ENCODE peak calls at places on chromosome 19, in eight cellular contexts. T is left ventricle myocardium superior; Z is CD8-positive, alpha-beta T cell; W is naive thymus-derived CD8-positive, alpha-beta T cell; Y is HCT116; D is T-helper 17 cell; C is Right ventricle myocardium inferior; J is stimulated activated naive CD8-positive, alpha-beta T cell treated with anti-CD3 and anti-CD28 coated beads, Interleukin-15, amount 100 ng/mL, for 72 hours. L is an unnamed sample.

GRCh38 chr19:49014123-49014869 is 2.6 kb downstream of the LHB start:
- ATAC-seq in Y (no peak), D (no peak), C (no peak), W (no peak), T (no peak), J (no peak), Z (no peak), L (no peak)

GRCh38 chr19:10268077-10268476 is 2.8 kb upstream of the ICAM1 start:
- ATAC-seq in C (no peak), T (peak; percentile 18), Y (no peak), D (no peak), Z (no peak), J (no peak), W (no peak), L (no peak)

GRCh38 chr19:47545061-47545948 is 27.6 kb downstream of the ZNF541 start:
- ATAC-seq in C (no peak), T (no peak), Y (no peak), D (no peak), Z (no peak), J (peak; percentile 27), W (peak; percentile 70), L (no peak)

GRCh38 chr19:3073159-3073563 is 10.9 kb upstream of the TLE5 start:
- ATAC-seq in D (no peak), C (peak; percentile 85), W (no peak), Y (peak; percentile 61), T (peak; percentile 89), Z (no peak), J (no peak), L (peak; percentile 88)

GRCh38 chr19:17821190-17821589 is at the start of gene INSL3:
- ATAC-seq in Z (no peak), J (peak; percentile 53), D (no peak), Y (no peak), W (no peak), C (no peak), T (no peak), L (no peak)

GRCh38 chr19:44447864-44448674 is at the start of gene ZNF229:
- ATAC-seq in J (peak; percentile 100), D (peak; percentile 90), Y (no peak), T (peak; percentile 99), W (peak; percentile 99), C (peak; percentile 97), Z (peak; percentile 98), L (peak; percentile 94)

GRCh38 chr19:44003461-44004134 is 841 bp downstream of the ZNF230 start:
- ATAC-seq in W (peak; percentile 19), J (peak; percentile 73), T (peak; percentile 28), C (no peak), Y (peak; percentile 35), Z (peak; percentile 35), D (no peak), L (peak; percentile 19)

GRCh38 chr19:1164684-1165531 is 9.2 kb downstream of the SBNO2 start:
- ATAC-seq in D (no peak), W (no peak), Z (no peak), C (no peak), J (no peak), Y (no peak), T (no peak), L (no peak)

GRCh38 chr19:35167251-35168119 is 12.9 kb downstream of the FXYD5 start:
- ATAC-seq in J (no peak), W (peak; percentile 46), Z (peak; percentile 39), D (peak; percentile 56), C (no peak), Y (no peak), T (no peak), L (no peak)

GRCh38 chr19:10009269-10009665 is 1.0 kb downstream of the COL5A3 start:
- ATAC-seq in T (peak; percentile 63), W (peak; percentile 20), Y (peak; percentile 66), J (no peak), C (peak; percentile 61), D (peak; percentile 73), Z (peak; percentile 75), L (peak; percentile 62)

GRCh38 chr19:35509018-35509652 is 4.3 kb downstream of the DMKN start:
- ATAC-seq in Z (peak; percentile 75), T (peak; percentile 46), C (no peak), W (peak; percentile 69), Y (peak; percentile 68), D (peak; percentile 72), J (peak; percentile 80), L (no peak)

GRCh38 chr19:35314858-35315470 is 14.0 kb upstream of the CD22 start:
- ATAC-seq in C (no peak), W (no peak), T (no peak), J (no peak), D (no peak), Z (no peak), Y (no peak), L (no peak)

GRCh38 chr19:11261431-11261901 is 858 bp downstream of the DOCK6 start:
- ATAC-seq in T (peak; percentile 27), Z (no peak), Y (no peak), C (no peak), J (peak; percentile 21), D (no peak), W (no peak), L (no peak)

GRCh38 chr19:5126498-5127223 is 157.7 kb downstream of the KDM4B start:
- ATAC-seq in C (no peak), W (no peak), J (no peak), Y (no peak), D (peak; percentile 24), T (no peak), Z (no peak), L (no peak)

GRCh38 chr19:50315773-50316448 is 13.3 kb downstream of the KCNC3 start:
- ATAC-seq in C (no peak), W (no peak), D (peak; percentile 42), Z (peak; percentile 49), T (no peak), Y (no peak), J (peak; percentile 90), L (no peak)

GRCh38 chr19:12774588-12775555 is at the start of gene HOOK2:
- ATAC-seq in J (peak; percentile 15), Z (no peak), W (peak; percentile 9), Y (peak; percentile 76), C (no peak), T (no peak), D (peak; percentile 13), L (no peak)

GRCh38 chr19:12664406-12665280 is 1.9 kb downstream of the MAN2B1 start:
- ATAC-seq in Z (no peak), Y (peak; percentile 50), D (no peak), T (no peak), W (no peak), C (no peak), J (no peak), L (no peak)

GRCh38 chr19:13015361-13016231 is 20.3 kb downstream of the NFIX start:
- ATAC-seq in C (no peak), W (no peak), Z (no peak), J (no peak), T (no peak), Y (no peak), D (no peak), L (no peak)

GRCh38 chr19:4638330-4638729 is 986 bp upstream of the TNFAIP8L1 start:
- ATAC-seq in Y (no peak), D (no peak), C (peak; percentile 15), J (no peak), Z (no peak), T (peak; percentile 55), W (no peak), L (no peak)

GRCh38 chr19:5774921-5775320 is 9.6 kb downstream of the PRR22 start:
- ATAC-seq in C (no peak), W (no peak), T (no peak), Y (no peak), Z (no peak), D (no peak), J (no peak), L (no peak)

GRCh38 chr19:23470873-23471555 is 75.7 kb upstream of the ZNF91 start:
- ATAC-seq in Y (no peak), T (no peak), J (no peak), Z (no peak), D (no peak), W (no peak), C (no peak), L (no peak)

GRCh38 chr19:45477713-45478453 is 10.1 kb downstream of the FOSB start:
- ATAC-seq in D (no peak), W (peak; percentile 2), T (no peak), C (no peak), J (peak; percentile 32), Y (peak; percentile 26), Z (no peak), L (no peak)

GRCh38 chr19:58098682-58098998 is 609 bp upstream of the ZSCAN18 start:
- ATAC-seq in J (peak; percentile 11), T (peak; percentile 8), C (peak; percentile 4), Y (no peak), Z (no peak), W (no peak), D (no peak), L (no peak)

GRCh38 chr19:30649934-30650614 is 277.9 kb downstream of the ZNF536 start:
- ATAC-seq in W (no peak), J (peak; percentile 57), D (peak; percentile 30), Z (no peak), Y (peak; percentile 75), T (peak; percentile 44), C (no peak), L (no peak)

GRCh38 chr19:11381535-11382369 is 2.4 kb downstream of the EPOR start:
- ATAC-seq in T (peak; percentile 43), Z (peak; percentile 55), W (peak; percentile 40), J (peak; percentile 82), C (peak; percentile 44), Y (peak; percentile 75), D (peak; percentile 55), L (peak; percentile 49)

GRCh38 chr19:32098953-32099352 is 246.5 kb upstream of the ZNF507 start:
- ATAC-seq in C (no peak), Y (no peak), W (no peak), J (no peak), D (no peak), T (no peak), Z (no peak), L (no peak)

GRCh38 chr19:10120538-10121198 is 969 bp upstream of the EIF3G start:
- ATAC-seq in W (no peak), T (peak; percentile 14), Z (no peak), D (no peak), C (no peak), J (no peak), Y (no peak), L (peak; percentile 24)

GRCh38 chr19:16325161-16325527 is 518 bp downstream of the KLF2 start:
- ATAC-seq in J (peak; percentile 33), C (peak; percentile 0), Z (no peak), W (peak; percentile 3), T (peak; percentile 7), Y (peak; percentile 53), D (no peak), L (peak; percentile 0)

GRCh38 chr19:18975011-18975410 is 34.0 kb upstream of the HOMER3 start:
- ATAC-seq in C (no peak), D (no peak), W (no peak), J (no peak), Y (no peak), Z (no peak), T (no peak), L (no peak)